ENCODE peak calls at places on chromosomes 12 and 14, in eight cellular contexts. C, G, M, W, I, J, V and R are unnamed samples.

GRCh38 chr14:77217551-77217950 is 36.0 kb downstream of the TMEM63C start:
- DNase-seq in C (no peak), G (peak), M (no peak), W (no peak), I (no peak), J (no peak), V (no peak), R (no peak)

GRCh38 chr14:56002876-56003625 is 115.2 kb upstream of the PELI2 start:
- DNase-seq in C (no peak), G (no peak), M (no peak), W (no peak), I (no peak), J (no peak), V (no peak), R (no peak)

GRCh38 chr14:101075801-101076413 is 172.4 kb upstream of the RTL1 start:
- DNase-seq in C (peak), G (no peak), M (no peak), W (no peak), I (no peak), J (no peak), V (no peak), R (no peak)

GRCh38 chr12:1939745-1940607 is 21.5 kb upstream of the CACNA2D4 start:
- DNase-seq in C (peak), G (peak), M (peak), W (peak), I (peak), J (peak), V (peak), R (peak)

GRCh38 chr12:43969882-43970281 is 134.0 kb downstream of the TMEM117 start:
- DNase-seq in C (no peak), G (no peak), M (no peak), W (no peak), I (peak), J (no peak), V (no peak), R (no peak)

GRCh38 chr12:93273834-93274705 is 103.7 kb upstream of the NUDT4 start:
- DNase-seq in C (no peak), G (no peak), M (no peak), W (no peak), I (no peak), J (no peak), V (no peak), R (no peak)

GRCh38 chr14:24130717-24131548 is 474 bp downstream of the FITM1 start:
- DNase-seq in C (no peak), G (no peak), M (no peak), W (no peak), I (no peak), J (no peak), V (peak), R (no peak)

GRCh38 chr14:59159169-59159568 is 29.3 kb upstream of the DAAM1 start:
- DNase-seq in C (no peak), G (no peak), M (no peak), W (no peak), I (no peak), J (no peak), V (no peak), R (no peak)

GRCh38 chr12:31011746-31012567 is 61.7 kb upstream of the DDX11 start:
- DNase-seq in C (no peak), G (no peak), M (no peak), W (no peak), I (peak), J (no peak), V (no peak), R (no peak)

GRCh38 chr12:94244165-94245133 is 96.1 kb downstream of the PLXNC1 start:
- DNase-seq in C (no peak), G (no peak), M (no peak), W (no peak), I (peak), J (no peak), V (peak), R (no peak)

GRCh38 chr14:104109731-104110361 is 24.3 kb downstream of the ASPG start:
- DNase-seq in C (no peak), G (no peak), M (no peak), W (no peak), I (no peak), J (no peak), V (peak), R (no peak)

GRCh38 chr12:89732511-89732910 is 23.9 kb upstream of the ATP2B1 start:
- DNase-seq in C (no peak), G (no peak), M (no peak), W (no peak), I (no peak), J (no peak), V (no peak), R (no peak)

GRCh38 chr12:11793896-11794295 is 144.4 kb downstream of the ETV6 start:
- DNase-seq in C (no peak), G (no peak), M (no peak), W (no peak), I (no peak), J (no peak), V (no peak), R (no peak)

GRCh38 chr12:69512820-69513219 is 42.6 kb downstream of the FRS2 start:
- DNase-seq in C (no peak), G (no peak), M (no peak), W (no peak), I (no peak), J (no peak), V (no peak), R (no peak)

GRCh38 chr12:122505419-122506051 is 4.8 kb upstream of the ZCCHC8 start:
- DNase-seq in C (no peak), G (no peak), M (no peak), W (no peak), I (no peak), J (no peak), V (no peak), R (no peak)

GRCh38 chr12:50764116-50764860 is 387 bp downstream of the ATF1 start:
- DNase-seq in C (peak), G (peak), M (no peak), W (peak), I (peak), J (no peak), V (peak), R (peak)

GRCh38 chr14:105508069-105508468 is 17.0 kb downstream of the TEDC1 start:
- DNase-seq in C (peak), G (no peak), M (no peak), W (no peak), I (no peak), J (no peak), V (no peak), R (no peak)

GRCh38 chr14:51781352-51781751 is 79.1 kb upstream of the GNG2 start:
- DNase-seq in C (no peak), G (no peak), M (no peak), W (no peak), I (no peak), J (no peak), V (no peak), R (no peak)

GRCh38 chr14:70640938-70641547 is 673 bp upstream of the TTC9 start:
- DNase-seq in C (no peak), G (no peak), M (no peak), W (no peak), I (peak), J (no peak), V (no peak), R (no peak)